ENCODE peak calls at places on chromosomes 6 and 20, in four cellular contexts. K is CD8-positive, alpha-beta T cell; F is ovary; P is naive thymus-derived CD4-positive, alpha-beta T cell. T is an unnamed sample.

GRCh38 chr6:31272431-31272830 is 539 bp upstream of the HLA-C start:
- DNase-seq in K (peak; percentile 29), F (no peak), P (no peak), T (no peak)

GRCh38 chr6:148533309-148534107 is 190.9 kb downstream of the SASH1 start:
- DNase-seq in K (no peak), F (no peak), P (no peak), T (no peak)

GRCh38 chr20:45347936-45348809 is at the start of gene SDC4:
- DNase-seq in K (peak; percentile 41), F (peak; percentile 74), P (no peak), T (no peak)

GRCh38 chr6:31070711-31071197 is 41.6 kb downstream of the C6orf15 start:
- DNase-seq in K (no peak), F (peak; percentile 49), P (no peak), T (peak; percentile 71)

GRCh38 chr6:76416821-76417605 is 344.6 kb upstream of the IMPG1 start:
- DNase-seq in K (no peak), F (no peak), P (no peak), T (no peak)

GRCh38 chr6:57193177-57193576 is 21.1 kb downstream of the BAG2 start:
- DNase-seq in K (no peak), F (no peak), P (no peak), T (no peak)

GRCh38 chr6:156438519-156438918 is 338.7 kb upstream of the ARID1B start:
- DNase-seq in K (no peak), F (no peak), P (no peak), T (no peak)

GRCh38 chr6:128512296-128512695 is 8.1 kb downstream of the PTPRK start:
- DNase-seq in K (no peak), F (no peak), P (no peak), T (no peak)

GRCh38 chr20:39294137-39294725 is 332.1 kb downstream of the DHX35 start:
- DNase-seq in K (no peak), F (no peak), P (no peak), T (no peak)

GRCh38 chr6:33321227-33321626 is 3.7 kb upstream of the ZBTB22 start:
- DNase-seq in K (no peak), F (no peak), P (no peak), T (no peak)

GRCh38 chr6:34300332-34300751 is 51.5 kb upstream of the SMIM29 start:
- DNase-seq in K (no peak), F (no peak), P (no peak), T (no peak)

GRCh38 chr6:13229205-13230085 is 98.9 kb downstream of the TBC1D7 start:
- DNase-seq in K (peak; percentile 63), F (no peak), P (no peak), T (no peak)

GRCh38 chr20:53569606-53570307 is 23.9 kb downstream of the ZNF217 start:
- DNase-seq in K (no peak), F (no peak), P (no peak), T (no peak)

GRCh38 chr6:161458199-161458598 is 184.3 kb upstream of the AGPAT4 start:
- DNase-seq in K (no peak), F (no peak), P (no peak), T (no peak)

GRCh38 chr20:1942486-1943266 is 47.5 kb downstream of the SIRPA start:
- DNase-seq in K (no peak), F (no peak), P (no peak), T (no peak)

GRCh38 chr6:43738267-43738676 is 31.7 kb upstream of the VEGFA start:
- DNase-seq in K (no peak), F (no peak), P (no peak), T (no peak)

GRCh38 chr6:63553208-63553607 is 19.1 kb upstream of the LOC128125822 start:
- DNase-seq in K (no peak), F (no peak), P (no peak), T (no peak)

GRCh38 chr6:144816936-144817335 is 531.8 kb downstream of the UTRN start:
- DNase-seq in K (no peak), F (no peak), P (no peak), T (no peak)

GRCh38 chr6:23305325-23305943 is 736.1 kb downstream of the HDGFL1 start:
- DNase-seq in K (no peak), F (no peak), P (no peak), T (no peak)

GRCh38 chr6:1697688-1698351 is 88.1 kb downstream of the FOXC1 start:
- DNase-seq in K (no peak), F (no peak), P (no peak), T (no peak)

GRCh38 chr6:49949062-49949461 is 14.9 kb downstream of the DEFB114 start:
- DNase-seq in K (no peak), F (no peak), P (no peak), T (no peak)

GRCh38 chr20:44967207-44967807 is 995 bp downstream of the STK4 start:
- DNase-seq in K (peak; percentile 48), F (no peak), P (peak; percentile 59), T (no peak)

GRCh38 chr6:107108201-107108890 is 7.0 kb downstream of the BEND3 start:
- DNase-seq in K (no peak), F (no peak), P (no peak), T (no peak)

GRCh38 chr6:16224409-16224808 is 14.0 kb upstream of the GMPR start:
- DNase-seq in K (no peak), F (no peak), P (no peak), T (no peak)
- H3K27ac ChIP-seq in K (no peak overlapping the region), F (no peak overlapping the region), P (no peak overlapping the region), T (no peak overlapping the region)

DNA sequence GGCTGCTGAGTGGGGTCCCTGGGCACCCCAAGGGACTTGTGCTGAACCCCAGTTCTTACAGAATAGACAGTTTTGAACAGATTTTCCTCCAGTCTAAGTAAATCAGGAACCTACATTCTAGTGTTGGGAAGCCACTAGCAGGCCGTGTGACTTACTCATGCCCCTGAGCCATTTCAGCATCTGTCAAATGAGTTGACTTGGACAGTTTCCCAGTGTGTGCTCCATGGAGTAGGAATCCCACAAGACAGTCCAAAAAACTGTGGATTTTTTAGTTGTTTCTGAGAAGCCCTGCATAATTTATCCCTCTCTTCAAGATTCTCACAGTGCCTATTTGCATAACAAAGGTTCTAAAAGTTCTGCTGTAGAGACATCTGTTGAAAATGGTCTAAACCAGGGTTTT is 2.1 kb downstream of the GABRR2 start:
- DNase-seq in K (no peak), F (no peak), P (no peak), T (no peak)
- H3K27ac ChIP-seq in K (no peak overlapping the region), F (no peak overlapping the region), P (no peak overlapping the region), T (no peak overlapping the region)

GRCh38 chr6:36130672-36131516 is 581 bp downstream of the MAPK13 start:
- DNase-seq in K (peak; percentile 65), F (peak; percentile 37), P (peak; percentile 34), T (no peak)
- H3K27ac ChIP-seq in K (peak overlapping the region; percentile 81), F (peak overlapping the region; percentile 20), P (peak overlapping the region; percentile 87), T (no peak overlapping the region)

DNA sequence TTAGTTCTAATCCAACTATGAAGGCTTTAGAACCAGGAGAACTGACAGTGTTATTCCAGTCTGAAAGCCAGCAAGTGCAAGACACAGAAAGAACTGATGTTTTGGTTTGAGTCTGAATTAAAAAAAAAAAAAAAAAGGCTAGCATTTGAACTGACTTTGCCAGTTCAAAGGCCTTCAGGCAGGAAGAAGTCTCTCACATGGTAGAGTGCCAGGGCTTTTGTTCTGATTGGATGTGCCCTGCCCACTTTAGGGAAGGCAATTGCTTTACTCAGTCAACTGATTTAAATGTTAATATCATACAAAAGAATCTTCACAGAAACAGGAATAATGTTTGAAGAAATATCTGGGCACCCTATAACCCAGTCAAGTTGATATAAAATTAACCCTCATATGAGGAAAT is 212.2 kb downstream of the HIVEP2 start:
- DNase-seq in K (no peak), F (no peak), P (no peak), T (no peak)
- H3K27ac ChIP-seq in K (no peak overlapping the region), F (no peak overlapping the region), P (no peak overlapping the region), T (no peak overlapping the region)

GRCh38 chr6:136158398-136158797 is 91.7 kb downstream of the MTFR2 start:
- DNase-seq in K (no peak), F (peak; percentile 74), P (no peak), T (no peak)

GRCh38 chr6:136161950-136162349 is 88.2 kb downstream of the MTFR2 start:
- DNase-seq in K (no peak), F (no peak), P (no peak), T (no peak)

GRCh38 chr6:136163260-136163659 is 86.9 kb downstream of the MTFR2 start:
- DNase-seq in K (no peak), F (no peak), P (no peak), T (no peak)

GRCh38 chr6:136160255-136160654 is 89.9 kb downstream of the MTFR2 start:
- DNase-seq in K (no peak), F (no peak), P (no peak), T (no peak)

DNA sequence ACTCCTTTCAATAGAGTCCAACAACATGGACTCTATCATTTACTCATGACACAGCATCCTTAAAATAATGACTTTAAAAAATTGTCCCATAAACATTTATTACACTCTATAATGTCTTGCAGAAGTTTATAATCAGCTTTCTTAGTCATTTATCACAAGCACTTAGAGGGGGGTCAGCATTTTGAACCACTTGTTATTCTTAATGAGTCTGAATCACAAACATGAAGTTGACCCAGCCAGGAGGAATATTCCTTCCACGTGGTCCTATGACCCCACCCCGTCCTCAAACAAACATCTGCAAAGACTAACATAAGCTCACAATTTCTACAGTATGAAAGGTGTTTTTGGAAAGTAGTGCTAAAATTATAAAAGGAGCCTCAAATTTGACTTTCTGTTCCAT is 91.1 kb downstream of the MTFR2 start:
- DNase-seq in K (no peak), F (no peak), P (no peak), T (no peak)
- H3K27ac ChIP-seq in K (no peak overlapping the region), F (no peak overlapping the region), P (no peak overlapping the region), T (no peak overlapping the region)

T was measured in substantia nigra.